ENCODE peak calls at places on chromosome 15, in four cellular contexts. R is heart left ventricle, E is breast epithelium, M is germinal center. J is an unnamed sample.

GRCh38 chr15:99322643-99323405 is 71.5 kb downstream of the LRRC28 start:
- DNase-seq in R (no peak), M (no peak), E (no peak), J (no peak)

GRCh38 chr15:78841307-78841706 is 30.0 kb upstream of the ADAMTS7 start:
- DNase-seq in E (no peak), M (no peak), R (no peak), J (no peak)

GRCh38 chr15:92810418-92811138 is 89.5 kb upstream of the CHD2 start:
- DNase-seq in R (peak), M (peak), E (peak), J (peak)

GRCh38 chr15:56821721-56822425 is 88.6 kb upstream of the ZNF280D start:
- DNase-seq in R (peak), M (peak), E (peak), J (peak)

GRCh38 chr15:68023307-68024101 is 30.6 kb upstream of the PIAS1 start:
- DNase-seq in E (no peak), M (no peak), R (no peak), J (no peak)

GRCh38 chr15:70096215-70096974 is 1.3 kb downstream of the TLE3 start:
- DNase-seq in R (peak), M (peak), E (peak), J (peak)

GRCh38 chr15:82646250-82647044 is 716 bp downstream of the CPEB1 start:
- DNase-seq in R (no peak), M (no peak), E (no peak), J (no peak)

GRCh38 chr15:25368855-25369254 is 70.0 kb downstream of the UBE3A start:
- DNase-seq in E (no peak), M (no peak), R (no peak), J (no peak)

GRCh38 chr15:88243895-88244787 is 12.4 kb downstream of the NTRK3 start:
- DNase-seq in R (no peak), M (peak), E (no peak), J (no peak)

GRCh38 chr15:65870889-65871533 is 1.7 kb downstream of the RAB11A start:
- DNase-seq in E (no peak), M (peak), R (no peak), J (no peak)

GRCh38 chr15:98123834-98124233 is 163.3 kb downstream of the ARRDC4 start:
- DNase-seq in M (no peak), R (no peak), E (no peak), J (no peak)